ENCODE peak calls at places on chromosomes 1 and 21, in four cellular contexts. W, O, V and R are unnamed samples.

GRCh38 chr1:106912146-106912545 is 144.3 kb upstream of the PRMT6 start:
- DNase-seq in W (no peak), V (no peak), O (no peak), R (no peak)

GRCh38 chr1:221440658-221441057 is 301.2 kb downstream of the DUSP10 start:
- DNase-seq in V (no peak), O (no peak), W (no peak), R (no peak)

GRCh38 chr1:117120774-117121588 is 568 bp downstream of the TRIM45 start:
- DNase-seq in V (no peak), O (no peak), W (no peak), R (no peak)

GRCh38 chr1:201321826-201322390 is 38.6 kb downstream of the PKP1 start:
- DNase-seq in W (no peak), V (no peak), O (no peak), R (no peak)

GRCh38 chr1:226632922-226633351 is 84.4 kb downstream of the STUM start:
- DNase-seq in O (peak), V (peak), W (peak), R (no peak)

GRCh38 chr1:71364236-71364635 is 283.4 kb upstream of the ZRANB2 start:
- DNase-seq in V (no peak), O (no peak), W (no peak), R (no peak)

GRCh38 chr21:42618713-42619112 is 34.7 kb upstream of the PDE9A start:
- DNase-seq in W (no peak), O (peak), V (no peak), R (no peak)

GRCh38 chr1:201714542-201715276 is 114.2 kb upstream of the IPO9 start:
- DNase-seq in O (peak), W (peak), V (peak), R (no peak)

GRCh38 chr1:230423261-230423660 is 2.9 kb downstream of the PGBD5 start:
- DNase-seq in O (no peak), W (no peak), V (no peak), R (no peak)

GRCh38 chr1:101071470-101071886 is 45.9 kb upstream of the DPH5 start:
- DNase-seq in O (no peak), W (no peak), V (no peak), R (no peak)

GRCh38 chr1:147334292-147334691 is 91.8 kb downstream of the CHD1L start:
- DNase-seq in W (no peak), V (no peak), O (no peak), R (no peak)

GRCh38 chr1:194723067-194723466 is 1536.7 kb upstream of the B3GALT2 start:
- DNase-seq in V (no peak), W (no peak), O (no peak), R (no peak)

GRCh38 chr1:26041401-26041800 is 4.5 kb downstream of the SLC30A2 start:
- DNase-seq in V (no peak), W (no peak), O (no peak), R (no peak)

GRCh38 chr1:65820983-65821382 is 28.3 kb downstream of the PDE4B start:
- DNase-seq in W (no peak), O (no peak), V (no peak), R (no peak)

GRCh38 chr1:156496211-156496761 is 4.3 kb downstream of the MEF2D start:
- DNase-seq in W (no peak), V (no peak), O (no peak), R (no peak)
- H3K4me3 ChIP-seq in W (no peak), V (no peak), O (no peak), R (no peak)

GRCh38 chr1:169795687-169796086 is 980 bp upstream of the METTL18 start:
- DNase-seq in O (no peak), V (no peak), W (no peak), R (no peak)

GRCh38 chr1:169796411-169796810 is 1.7 kb upstream of the METTL18 start:
- DNase-seq in V (no peak), O (no peak), W (no peak), R (no peak)

GRCh38 chr1:169797281-169797680 is 2.6 kb upstream of the METTL18 start:
- DNase-seq in W (no peak), O (no peak), V (no peak), R (no peak)

GRCh38 chr1:169794530-169795416 is at the start of gene METTL18:
- DNase-seq in W (peak), V (peak), O (peak), R (peak)

GRCh38 chr1:169793730-169794129 is 977 bp downstream of the METTL18 start:
- DNase-seq in V (no peak), W (no peak), O (no peak), R (no peak)
- H3K4me3 ChIP-seq in V (peak), W (peak), O (no peak), R (peak)

GRCh38 chr21:32570456-32570855 is 14.9 kb downstream of the TCP10L start:
- DNase-seq in W (no peak), V (no peak), O (no peak), R (no peak)
- H3K4me3 ChIP-seq in W (no peak), V (no peak), O (no peak), R (no peak)

DNA sequence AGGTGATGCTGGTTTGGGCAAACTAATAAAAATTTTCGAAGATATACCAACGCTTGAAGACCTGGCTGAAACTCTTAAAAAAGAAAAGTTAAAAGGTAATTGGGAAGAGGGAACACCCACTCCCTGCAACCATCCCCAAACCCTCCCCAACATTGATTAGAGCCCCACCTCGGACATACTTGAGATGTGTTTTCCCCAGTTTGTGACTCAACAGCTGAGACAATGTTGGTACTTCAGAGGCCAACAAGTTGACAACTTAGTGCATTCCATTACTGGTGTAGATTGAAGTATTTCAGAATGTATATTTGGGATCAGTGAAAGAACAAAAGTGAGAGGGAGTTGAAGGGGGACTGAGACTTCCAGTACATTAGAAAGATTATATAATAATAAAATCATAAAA is 5.1 kb downstream of the IFI16 start:
- DNase-seq in V (no peak), O (no peak), W (no peak), R (no peak)
- H3K4me3 ChIP-seq in V (peak), O (no peak), W (no peak), R (peak)

GRCh38 chr1:2971146-2971501 is 50.1 kb upstream of the ACTRT2 start:
- DNase-seq in O (peak), V (peak), W (no peak), R (no peak)

GRCh38 chr1:2969011-2969869 is 52.0 kb upstream of the ACTRT2 start:
- DNase-seq in O (no peak), V (peak), W (no peak), R (no peak)

GRCh38 chr1:2968471-2968881 is 52.8 kb upstream of the ACTRT2 start:
- DNase-seq in W (no peak), V (peak), O (no peak), R (no peak)

GRCh38 chr1:2970311-2971145 is 50.7 kb upstream of the ACTRT2 start:
- DNase-seq in O (peak), W (no peak), V (peak), R (no peak)

DNA sequence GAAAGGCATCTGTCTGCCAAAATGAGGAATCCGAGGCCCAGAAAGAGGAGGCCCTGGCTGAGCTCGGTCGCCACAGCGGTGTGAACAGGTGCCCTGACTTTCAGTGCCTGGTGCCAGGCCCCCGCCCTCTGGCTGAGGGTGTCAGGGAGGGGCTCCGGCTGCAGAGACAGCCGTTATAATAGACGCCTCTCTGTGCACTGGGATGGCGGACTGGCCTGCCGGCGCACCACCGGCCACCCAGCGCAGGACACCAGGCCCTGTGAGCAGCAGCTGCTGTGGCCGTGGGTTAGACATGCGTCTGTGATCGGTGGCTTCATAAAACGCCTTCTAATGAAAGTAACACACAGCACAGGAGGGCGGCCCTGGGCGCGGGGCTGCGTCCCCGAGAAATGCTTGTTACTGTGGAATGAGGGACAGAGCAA is 51.4 kb upstream of the ACTRT2 start:
- DNase-seq in W (no peak), O (no peak), V (peak), R (no peak)
- H3K4me3 ChIP-seq in W (no peak), O (no peak), V (no peak), R (no peak)

GRCh38 chr1:239870194-239870593 is 221.5 kb upstream of the FMN2 start:
- DNase-seq in W (peak), V (no peak), O (no peak), R (no peak)

GRCh38 chr1:239868117-239868516 is 223.6 kb upstream of the FMN2 start:
- DNase-seq in W (no peak), V (no peak), O (no peak), R (no peak)

GRCh38 chr1:239874831-239875230 is 216.9 kb upstream of the FMN2 start:
- DNase-seq in V (no peak), O (no peak), W (no peak), R (no peak)

GRCh38 chr1:239872554-239872953 is 219.1 kb upstream of the FMN2 start:
- DNase-seq in V (no peak), O (no peak), W (no peak), R (no peak)
- H3K4me3 ChIP-seq in V (no peak), O (no peak), W (no peak), R (no peak)

DNA sequence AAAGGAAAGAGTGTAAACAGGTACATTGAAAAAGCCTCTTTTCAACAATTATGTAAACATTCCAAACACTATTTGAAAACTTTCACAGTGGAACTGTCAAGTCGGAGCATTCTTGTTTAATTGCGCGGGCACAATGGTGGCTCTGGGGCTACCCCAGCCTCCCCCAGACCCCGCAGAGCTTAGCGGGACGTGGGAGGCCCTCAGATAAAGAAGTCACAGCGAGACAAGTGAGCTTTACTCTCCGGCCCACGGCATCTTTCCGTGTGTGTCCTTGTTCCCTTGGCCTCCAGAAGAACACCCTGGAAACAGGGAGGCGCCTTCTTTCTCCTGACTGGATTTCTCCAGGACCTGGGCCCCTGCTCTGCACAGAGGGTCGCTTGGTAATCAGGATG is 382.8 kb downstream of the RRAGC start:
- DNase-seq in O (no peak), W (no peak), V (no peak), R (no peak)
- H3K4me3 ChIP-seq in O (no peak), W (no peak), V (peak), R (no peak)